ENCODE peak calls at places on chromosomes 12 and 14, in eight cellular contexts. X, U, M, N, Y, V, R and O are unnamed samples.
A peak's percentile ranks its signal among the peaks of the same experiment; 100 is the strongest.

GRCh38 chr14:54564071-54564798 is 2.7 kb upstream of the SAMD4A start:
- DNase-seq in R (peak; percentile 66), M (no peak), U (peak; percentile 21), X (peak; percentile 58), N (peak; percentile 58), V (peak; percentile 57), Y (no peak), O (no peak)

GRCh38 chr14:105480807-105481801 is 5.6 kb upstream of the CRIP1 start:
- DNase-seq in V (peak; percentile 88), X (peak; percentile 98), M (peak; percentile 88), R (peak; percentile 96), U (peak; percentile 74), Y (peak; percentile 94), N (peak; percentile 95), O (peak; percentile 82)

GRCh38 chr14:99321955-99322730 is 50.1 kb upstream of the BCL11B start:
- DNase-seq in X (no peak), N (no peak), V (no peak), U (no peak), Y (no peak), M (no peak), R (no peak), O (no peak)

GRCh38 chr12:115452751-115453281 is 768.8 kb upstream of the TBX3 start:
- DNase-seq in Y (no peak), U (no peak), X (peak; percentile 34), R (peak; percentile 48), N (no peak), V (no peak), M (no peak), O (no peak)

GRCh38 chr12:31585271-31585670 is 5.7 kb downstream of the DENND5B start:
- DNase-seq in X (no peak), N (no peak), M (no peak), R (no peak), Y (peak; percentile 53), V (no peak), U (no peak), O (no peak)

GRCh38 chr14:69355955-69356321 is 42.2 kb downstream of the ERH start:
- DNase-seq in X (no peak), Y (peak; percentile 42), M (no peak), R (no peak), V (no peak), N (no peak), U (no peak), O (peak; percentile 91)

GRCh38 chr12:56231184-56231582 is 1.3 kb downstream of the SLC39A5 start:
- DNase-seq in X (no peak), M (no peak), N (no peak), R (no peak), Y (no peak), V (no peak), U (no peak), O (no peak)

GRCh38 chr14:61813101-61813596 is 50.9 kb downstream of the SNAPC1 start:
- DNase-seq in X (no peak), U (no peak), M (no peak), Y (no peak), V (no peak), R (peak; percentile 55), N (no peak), O (no peak)

GRCh38 chr12:130818381-130819247 is 20.4 kb downstream of the STX2 start:
- DNase-seq in Y (peak; percentile 83), N (peak; percentile 86), V (peak; percentile 36), X (peak; percentile 88), M (peak; percentile 58), R (peak; percentile 84), U (no peak), O (no peak)

GRCh38 chr14:99907761-99908652 is 114.8 kb downstream of the EML1 start:
- DNase-seq in U (no peak), Y (no peak), R (no peak), V (no peak), X (no peak), N (no peak), M (no peak), O (no peak)

GRCh38 chr14:104202259-104203070 is 64.1 kb downstream of the KIF26A start:
- DNase-seq in Y (no peak), R (peak; percentile 81), N (peak; percentile 89), U (peak; percentile 43), M (no peak), X (no peak), V (no peak), O (no peak)

GRCh38 chr12:64187370-64187769 is 34.7 kb downstream of the KICS2 start:
- DNase-seq in X (no peak), Y (no peak), M (no peak), V (peak; percentile 67), R (no peak), N (no peak), U (no peak), O (no peak)

GRCh38 chr12:123269395-123269892 is 2.2 kb downstream of the CDK2AP1 start:
- DNase-seq in V (no peak), N (no peak), U (peak; percentile 84), R (peak; percentile 95), Y (peak; percentile 83), X (peak; percentile 85), M (no peak), O (no peak)

GRCh38 chr14:52325126-52325525 is 11.0 kb downstream of the PTGER2 start:
- DNase-seq in R (no peak), X (no peak), U (no peak), Y (no peak), V (peak; percentile 83), M (no peak), N (no peak), O (peak; percentile 25)

GRCh38 chr14:55446127-55446736 is 5.8 kb upstream of the TBPL2 start:
- DNase-seq in V (peak; percentile 89), X (peak; percentile 78), U (peak; percentile 79), M (peak; percentile 20), N (peak; percentile 83), R (peak; percentile 92), Y (peak; percentile 59), O (peak; percentile 29)

GRCh38 chr14:77882098-77882497 is 82.2 kb downstream of the ADCK1 start:
- DNase-seq in U (peak; percentile 89), N (peak; percentile 15), X (peak; percentile 34), M (no peak), Y (no peak), R (peak; percentile 81), V (no peak), O (no peak)

GRCh38 chr14:63964063-63964462 is 111.3 kb downstream of the SYNE2 start:
- DNase-seq in R (no peak), U (no peak), M (no peak), V (no peak), X (no peak), N (no peak), Y (no peak), O (no peak)

GRCh38 chr14:67911506-67911905 is 91.9 kb downstream of the RAD51B start:
- DNase-seq in M (no peak), V (no peak), N (no peak), X (no peak), Y (no peak), R (no peak), U (no peak), O (no peak)

GRCh38 chr12:31491395-31491794 is 99.5 kb downstream of the DENND5B start:
- DNase-seq in R (no peak), X (no peak), M (no peak), Y (no peak), V (peak; percentile 6), U (no peak), N (no peak), O (no peak)

GRCh38 chr12:38144049-38144448 is 172.5 kb upstream of the ALG10B start:
- DNase-seq in V (no peak), Y (no peak), U (no peak), M (no peak), N (peak; percentile 69), X (no peak), R (no peak), O (no peak)

GRCh38 chr12:14714437-14714836 is 18.0 kb upstream of the GUCY2C start:
- DNase-seq in U (peak; percentile 80), Y (no peak), X (no peak), M (no peak), V (no peak), R (no peak), N (no peak), O (no peak)

GRCh38 chr14:95523051-95523817 is 6.8 kb upstream of the SYNE3 start:
- DNase-seq in N (no peak), X (no peak), R (no peak), U (no peak), Y (no peak), V (no peak), M (no peak), O (no peak)

GRCh38 chr14:93536945-93537344 is 106.2 kb downstream of the UNC79 start:
- DNase-seq in U (no peak), R (peak; percentile 37), N (peak; percentile 32), X (no peak), V (peak; percentile 25), M (no peak), Y (no peak), O (no peak)

GRCh38 chr12:110109037-110109836 is 14.9 kb upstream of the IFT81 start:
- DNase-seq in R (peak; percentile 69), M (no peak), N (no peak), X (no peak), U (no peak), Y (peak; percentile 65), V (peak; percentile 97), O (peak; percentile 94)

GRCh38 chr12:113071427-113072112 is 15.0 kb downstream of the DTX1 start:
- DNase-seq in R (no peak), V (no peak), Y (no peak), N (no peak), M (no peak), X (peak; percentile 71), U (peak; percentile 70), O (no peak)

GRCh38 chr12:78418919-78419318 is 445.7 kb upstream of the SYT1 start:
- DNase-seq in U (no peak), Y (no peak), N (no peak), R (no peak), X (no peak), V (no peak), M (no peak), O (no peak)